ENCODE peak calls at places on chromosomes 13 and 19, in seven cellular contexts. Z is stimulated activated CD8-positive, alpha-beta memory T cell treated with anti-CD3 and anti-CD28 coated beads, Interleukin-15, amount 100 ng/mL, for 48 hours; R is H54; I is hypothalamus; S is NCI-H1092; U is T-cell; D is ELF-1. E is an unnamed sample.

GRCh38 chr19:17522988-17523872 is 11.8 kb downstream of the PGLS start:
- DNase-seq in Z (peak; percentile 71), I (peak; percentile 54), R (no peak), U (peak; percentile 45), D (no peak), S (no peak), E (peak; percentile 13)

GRCh38 chr13:97506511-97506910 is 72.5 kb downstream of the RAP2A start:
- DNase-seq in S (no peak), U (no peak), D (no peak), Z (no peak), I (no peak), R (no peak), E (no peak)

GRCh38 chr13:19836472-19836871 is 27.0 kb downstream of the ZMYM5 start:
- DNase-seq in S (no peak), D (no peak), R (no peak), I (no peak), Z (no peak), U (no peak), E (no peak)

GRCh38 chr19:47545061-47545948 is 27.6 kb downstream of the ZNF541 start:
- DNase-seq in Z (no peak), R (no peak), U (no peak), D (no peak), I (no peak), S (no peak), E (no peak)

GRCh38 chr13:44904982-44905381 is 84.3 kb downstream of the NUFIP1 start:
- DNase-seq in U (no peak), D (peak; percentile 47), R (peak; percentile 49), I (peak; percentile 22), S (no peak), Z (no peak), E (no peak)

GRCh38 chr19:52662631-52663030 is 24.5 kb upstream of the ZNF83 start:
- DNase-seq in I (no peak), D (no peak), R (no peak), Z (no peak), S (no peak), U (no peak), E (no peak)

GRCh38 chr19:751501-752341 is 809 bp downstream of the MISP start:
- DNase-seq in R (peak; percentile 99), I (no peak), S (no peak), U (no peak), D (no peak), Z (no peak), E (no peak)

GRCh38 chr19:43784981-43785808 is 4.4 kb upstream of the KCNN4 start:
- DNase-seq in D (peak; percentile 86), I (peak; percentile 7), Z (no peak), U (peak; percentile 32), R (peak; percentile 79), S (peak; percentile 25), E (peak; percentile 64)

GRCh38 chr19:34317311-34317927 is 47.6 kb upstream of the GPI start:
- DNase-seq in R (no peak), S (no peak), D (peak; percentile 20), U (peak; percentile 23), I (no peak), Z (no peak), E (peak; percentile 42)

GRCh38 chr19:48466571-48467325 is 2.4 kb upstream of the CYTH2 start:
- DNase-seq in S (peak; percentile 43), D (no peak), R (peak; percentile 69), I (no peak), Z (no peak), U (no peak), E (no peak)

GRCh38 chr19:45508931-45509691 is 1.8 kb downstream of the VASP start:
- DNase-seq in I (peak; percentile 21), U (no peak), R (peak; percentile 66), D (peak; percentile 60), S (no peak), Z (no peak), E (no peak)

GRCh38 chr13:44359983-44360375 is 13.6 kb upstream of the SERP2 start:
- DNase-seq in D (no peak), S (no peak), U (no peak), I (no peak), Z (no peak), R (no peak), E (no peak)

GRCh38 chr13:95954266-95954665 is 98.9 kb downstream of the UGGT2 start:
- DNase-seq in S (no peak), Z (no peak), D (peak; percentile 69), U (no peak), I (no peak), R (no peak), E (no peak)

GRCh38 chr13:42816538-42816937 is 35.2 kb downstream of the FAM216B start:
- DNase-seq in Z (no peak), R (no peak), D (no peak), S (no peak), I (no peak), U (no peak), E (no peak)

GRCh38 chr13:44768233-44768632 is 192.1 kb upstream of the TSC22D1 start:
- DNase-seq in D (no peak), I (no peak), U (peak; percentile 19), Z (peak; percentile 44), S (no peak), R (no peak), E (peak; percentile 44)

GRCh38 chr19:40266111-40266510 is 19.0 kb downstream of the AKT2 start:
- DNase-seq in U (no peak), Z (no peak), S (peak; percentile 38), R (no peak), D (no peak), I (peak; percentile 36), E (no peak)

GRCh38 chr19:35231956-35232746 is 3.6 kb upstream of the FAM187B start:
- DNase-seq in U (no peak), S (no peak), Z (no peak), I (no peak), R (no peak), D (no peak), E (no peak)

GRCh38 chr13:40539954-40540706 is 126.3 kb downstream of the FOXO1 start:
- DNase-seq in Z (no peak), D (peak; percentile 54), R (peak; percentile 35), I (no peak), U (no peak), S (no peak), E (no peak)

GRCh38 chr13:36108342-36108741 is 22.8 kb downstream of the DCLK1 start:
- DNase-seq in S (no peak), U (no peak), I (no peak), Z (no peak), R (no peak), D (no peak), E (no peak)

GRCh38 chr13:79986890-79987289 is 354.0 kb downstream of the SPRY2 start:
- DNase-seq in R (no peak), D (no peak), S (no peak), U (no peak), I (no peak), Z (no peak), E (no peak)

GRCh38 chr19:547836-548720 is 4.2 kb downstream of the GZMM start:
- DNase-seq in Z (no peak), I (no peak), S (no peak), D (no peak), R (no peak), U (no peak), E (no peak)

GRCh38 chr19:29806098-29806866 is 5.5 kb upstream of the CCNE1 start:
- DNase-seq in S (no peak), I (no peak), U (no peak), Z (no peak), R (no peak), D (peak; percentile 67), E (no peak)

GRCh38 chr19:50844296-50844935 is 10.3 kb upstream of the KLK3 start:
- DNase-seq in Z (no peak), R (no peak), U (no peak), I (no peak), D (peak; percentile 74), S (peak; percentile 20), E (no peak)

GRCh38 chr13:47004022-47004421 is 107.2 kb upstream of the HTR2A start:
- DNase-seq in R (no peak), I (no peak), S (no peak), D (peak; percentile 27), Z (no peak), U (no peak), E (no peak)

GRCh38 chr13:37751025-37751424 is 118.5 kb downstream of the TRPC4 start:
- DNase-seq in I (no peak), R (no peak), Z (no peak), D (no peak), S (no peak), U (no peak), E (no peak)

GRCh38 chr19:3710265-3710812 is 2.2 kb downstream of the TJP3 start:
- DNase-seq in U (no peak), Z (no peak), R (no peak), D (peak; percentile 63), S (peak; percentile 63), I (peak; percentile 24), E (no peak)

GRCh38 chr13:43979492-43979891 is 99.8 kb downstream of the LACC1 start:
- DNase-seq in D (no peak), U (no peak), I (no peak), R (no peak), S (no peak), Z (no peak), E (no peak)

GRCh38 chr13:48583859-48584311 is 51.0 kb upstream of the RCBTB2 start:
- DNase-seq in S (no peak), D (no peak), Z (no peak), I (no peak), R (no peak), U (no peak), E (no peak)

GRCh38 chr13:36395280-36395679 is 37.0 kb upstream of the CCNA1 start:
- DNase-seq in S (no peak), U (no peak), I (no peak), R (peak; percentile 3), Z (no peak), D (no peak), E (no peak)

GRCh38 chr13:31824705-31825512 is 85.6 kb downstream of the RXFP2 start:
- DNase-seq in S (no peak), Z (no peak), R (no peak), U (no peak), I (no peak), D (no peak), E (no peak)

GRCh38 chr19:10295305-10295846 is 5.6 kb downstream of the ICAM5 start:
- DNase-seq in I (no peak), D (peak; percentile 39), U (peak; percentile 65), S (no peak), R (no peak), Z (no peak), E (peak; percentile 66)

GRCh38 chr13:37797606-37798005 is 72.0 kb downstream of the TRPC4 start:
- DNase-seq in S (no peak), D (no peak), U (no peak), Z (no peak), I (no peak), R (no peak), E (no peak)

GRCh38 chr19:17340302-17340870 is 3.0 kb downstream of the GTPBP3 start:
- DNase-seq in S (no peak), I (no peak), R (no peak), Z (no peak), D (peak; percentile 88), U (no peak), E (no peak)